ENCODE peak calls at places on chromosomes 3 and 15, in four cellular contexts. M, B, I and F are unnamed samples.

GRCh38 chr3:171227333-171227732 is 200.8 kb upstream of the SLC2A2 start:
- DNase-seq in M (no peak), B (no peak), I (no peak), F (no peak)

GRCh38 chr3:46269556-46269955 is 27.3 kb downstream of the CCR3 start:
- DNase-seq in I (no peak), B (no peak), M (no peak), F (no peak)

GRCh38 chr3:7876741-7877297 is 624.8 kb upstream of the LMCD1 start:
- DNase-seq in M (no peak), I (no peak), B (no peak), F (no peak)

GRCh38 chr3:123352134-123352554 is 96.7 kb downstream of the ADCY5 start:
- DNase-seq in B (no peak), M (no peak), I (no peak), F (no peak)

GRCh38 chr3:64151335-64151871 is 73.9 kb downstream of the PRICKLE2 start:
- DNase-seq in M (no peak), I (no peak), B (no peak), F (no peak)

GRCh38 chr15:42107483-42107882 is 13.1 kb upstream of the PLA2G4D start:
- DNase-seq in B (peak; percentile 5), I (no peak), M (no peak), F (no peak)

GRCh38 chr3:123034120-123034519 is 6.6 kb upstream of the SEMA5B start:
- DNase-seq in I (no peak), M (no peak), B (no peak), F (no peak)

GRCh38 chr3:15051531-15051930 is 13.6 kb downstream of the MRPS25 start:
- DNase-seq in M (peak; percentile 50), I (peak; percentile 51), B (peak; percentile 72), F (no peak)

GRCh38 chr15:27399236-27399635 is 428.3 kb downstream of the GABRG3 start:
- DNase-seq in M (no peak), I (no peak), B (no peak), F (no peak)

GRCh38 chr3:86969500-86970189 is 21.3 kb downstream of the VGLL3 start:
- DNase-seq in B (peak; percentile 54), I (no peak), M (peak; percentile 23), F (no peak)

GRCh38 chr3:170907519-170908234 is 760 bp downstream of the EIF5A2 start:
- DNase-seq in M (peak; percentile 14), B (peak; percentile 40), I (no peak), F (no peak)

GRCh38 chr3:102224171-102224570 is 210.6 kb upstream of the ZPLD1 start:
- DNase-seq in B (peak; percentile 20), I (peak; percentile 22), M (no peak), F (no peak)
- TF ChIP-seq CTCF in B (peak; percentile 39), I (peak; percentile 55), M (no peak), F (peak; percentile 46)

DNA sequence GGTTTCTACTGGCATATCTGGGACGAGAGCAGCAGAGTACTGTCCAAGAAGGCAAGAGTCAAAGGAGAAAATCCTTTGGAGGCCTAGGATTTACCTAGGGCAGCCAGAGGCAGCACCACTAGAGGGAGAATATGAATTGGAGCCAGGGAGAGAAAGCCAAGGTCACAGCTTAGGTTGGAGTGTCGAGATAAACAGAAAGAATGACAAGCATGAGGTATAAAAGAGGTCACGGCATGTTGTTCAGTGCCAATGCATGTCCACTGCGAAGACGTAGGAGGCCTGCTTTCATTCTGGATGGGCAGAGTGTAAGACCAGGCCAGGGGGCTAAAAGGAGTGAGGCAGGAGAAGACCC is 47.2 kb downstream of the THBS1 start:
- DNase-seq in I (no peak), B (no peak), M (no peak), F (no peak)
- TF ChIP-seq CTCF in I (peak; percentile 25), B (no peak), M (no peak), F (peak; percentile 42)

GRCh38 chr3:114290911-114291901 is 2.6 kb upstream of the TIGIT start:
- DNase-seq in B (peak; percentile 85), I (peak; percentile 51), M (peak; percentile 86), F (no peak)
- TF ChIP-seq CTCF in B (peak; percentile 90), I (peak; percentile 57), M (peak; percentile 77), F (peak; percentile 80)

GRCh38 chr3:197801801-197802504 is 10.9 kb downstream of the LRCH3 start:
- DNase-seq in M (no peak), I (no peak), B (no peak), F (no peak)
- TF ChIP-seq CTCF in M (no peak), I (peak; percentile 27), B (peak; percentile 44), F (peak; percentile 36)

GRCh38 chr3:17473761-17474160 is 268.7 kb downstream of the TBC1D5 start:
- DNase-seq in I (no peak), M (no peak), B (no peak), F (no peak)
- TF ChIP-seq CTCF in I (no peak), M (no peak), B (no peak), F (peak; percentile 42)

DNA sequence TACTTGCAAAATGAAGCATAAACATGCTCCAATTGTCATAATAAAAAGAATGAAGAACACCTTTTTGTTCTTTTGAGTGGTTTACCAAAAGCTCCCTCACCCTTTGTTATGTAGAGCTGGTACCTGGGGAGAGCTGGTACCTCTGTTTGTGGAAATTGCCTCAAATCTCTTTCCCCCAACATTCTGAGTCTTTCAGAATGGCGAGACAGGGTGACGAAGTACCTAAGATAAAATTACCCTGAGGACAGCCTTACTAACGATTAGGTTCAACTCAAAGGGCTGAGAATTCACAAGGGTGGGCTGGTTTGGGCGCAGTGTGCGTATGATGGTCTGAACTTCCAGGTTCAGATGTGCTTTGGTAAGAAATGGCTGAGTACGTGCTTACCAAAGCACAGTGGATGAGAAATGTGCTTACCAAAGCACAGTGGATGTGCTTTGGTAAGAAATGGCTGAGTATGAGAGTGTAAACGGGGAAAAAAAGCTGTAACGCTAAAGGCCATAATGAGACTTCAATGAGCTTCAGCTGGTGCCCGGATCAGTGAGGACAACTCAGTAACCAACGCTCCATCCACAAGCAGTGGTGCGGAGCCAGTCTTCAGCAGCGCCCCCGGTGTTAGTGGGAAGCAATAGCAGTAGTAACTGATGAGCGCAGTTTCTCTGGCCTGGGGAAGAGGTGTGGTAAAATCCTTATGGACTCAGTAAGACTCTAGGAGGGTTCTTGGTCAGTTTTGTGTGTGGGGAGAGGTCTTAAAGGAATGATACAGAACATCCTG is 72.3 kb upstream of the LRIG1 start:
- DNase-seq in B (peak; percentile 20), M (peak; percentile 62), I (no peak), F (no peak)
- TF ChIP-seq CTCF in B (peak; percentile 29), M (peak; percentile 57), I (no peak), F (peak; percentile 14)

DNA sequence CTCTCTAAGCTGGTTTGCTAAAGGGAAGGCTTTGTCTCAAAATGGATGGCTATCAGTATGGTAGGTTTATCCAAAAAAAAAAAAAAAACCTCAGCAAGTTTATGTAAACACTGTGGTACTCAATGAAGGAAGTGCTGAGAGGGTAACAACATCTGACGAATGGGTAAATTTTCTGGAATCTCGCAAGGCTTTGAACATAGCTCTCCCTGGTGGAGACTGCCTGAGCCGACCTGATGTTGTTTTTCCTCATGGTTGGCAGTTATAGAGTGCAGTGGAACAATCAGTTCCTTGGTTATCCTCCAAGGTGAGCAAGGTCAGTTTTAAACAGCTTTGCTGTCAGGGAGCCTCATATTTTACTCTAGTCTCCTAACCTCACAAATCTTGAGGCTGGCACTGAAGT is 94.6 kb downstream of the ZPLD1 start:
- DNase-seq in M (peak; percentile 7), I (no peak), B (no peak), F (peak; percentile 3)
- TF ChIP-seq CTCF in M (peak; percentile 10), I (no peak), B (no peak), F (peak; percentile 58)

DNA sequence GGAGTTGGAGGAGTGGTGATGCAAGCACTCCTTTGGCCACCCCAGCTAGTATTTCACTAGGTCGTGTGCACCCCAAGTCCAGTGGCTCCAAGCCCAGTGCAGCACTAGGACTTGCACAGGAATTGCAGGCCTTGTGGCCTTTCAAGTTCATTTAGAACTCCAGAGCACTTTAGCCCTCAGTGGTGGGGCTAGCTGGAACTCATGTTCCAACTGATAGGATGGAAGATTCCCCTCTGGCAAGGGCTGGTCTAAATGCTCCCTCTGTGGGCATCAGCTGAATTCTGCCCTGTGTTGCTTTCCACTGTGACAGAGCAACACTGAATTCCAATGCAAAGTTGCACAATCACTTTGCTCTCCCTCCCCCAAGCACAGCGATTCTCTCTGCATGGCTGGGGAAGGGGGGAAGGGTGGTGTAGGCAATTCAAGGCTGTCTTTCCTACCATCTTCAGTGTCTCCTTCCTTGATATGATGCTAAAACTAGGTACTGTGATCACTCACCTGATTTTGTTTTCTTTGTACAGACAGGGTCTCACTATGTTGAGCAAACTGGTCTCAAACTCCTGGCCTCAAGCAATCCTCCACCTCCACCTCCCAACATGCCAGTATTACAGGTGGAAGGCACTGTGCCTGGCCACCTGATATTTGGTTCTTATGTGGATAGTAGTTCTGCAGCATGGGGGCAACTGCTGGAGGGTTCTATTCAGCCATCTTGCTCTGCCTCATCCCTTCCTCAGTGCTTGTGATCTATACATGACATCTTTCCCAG is 10.3 kb downstream of the USF3 start:
- DNase-seq in I (peak; percentile 25), M (no peak), B (no peak), F (no peak)
- TF ChIP-seq CTCF in I (peak; percentile 12), M (no peak), B (no peak), F (no peak)